ENCODE peak calls at places on chromosomes 3 and 15, in nine cellular contexts. I is progenitor cell of endocrine pancreas; S is body of pancreas; U is stimulated activated naive CD4-positive, alpha-beta T cell; L is DMS79; Z is amniotic stem cell; E is NCI-H460; R is endothelial cell of umbilical vein; F is substantia nigra. A is an unnamed sample.

GRCh38 chr3:23668430-23668904 is 137.3 kb upstream of the UBE2E1 start:
- DNase-seq in I (no peak), S (no peak), U (no peak), L (no peak), Z (peak; percentile 21), E (peak; percentile 23), R (peak; percentile 73), F (no peak), A (peak; percentile 81)

GRCh38 chr15:51775967-51776816 is 24.8 kb downstream of the TMOD2 start:
- DNase-seq in I (peak; percentile 36), S (peak; percentile 62), U (peak; percentile 18), L (no peak), Z (no peak), E (peak; percentile 58), R (peak; percentile 65), F (peak; percentile 41), A (no peak)

GRCh38 chr3:112405845-112406244 is 72.9 kb downstream of the CD200 start:
- DNase-seq in I (no peak), S (no peak), U (no peak), L (no peak), Z (no peak), E (no peak), R (no peak), F (no peak), A (no peak)

GRCh38 chr15:74240002-74240568 is 4.0 kb downstream of the CCDC33 start:
- DNase-seq in I (no peak), S (peak; percentile 95), U (no peak), L (peak; percentile 90), Z (peak; percentile 53), E (peak; percentile 29), R (peak; percentile 92), F (peak; percentile 81), A (peak; percentile 93)

GRCh38 chr3:159824341-159824740 is 164.3 kb upstream of the IL12A start:
- DNase-seq in I (no peak), S (peak; percentile 13), U (no peak), L (no peak), Z (peak; percentile 74), E (peak; percentile 22), R (peak; percentile 77), F (no peak), A (peak; percentile 82)

GRCh38 chr3:149085828-149086231 is 503 bp downstream of the HLTF start:
- DNase-seq in I (no peak), S (no peak), U (no peak), L (no peak), Z (no peak), E (no peak), R (peak; percentile 74), F (peak; percentile 59), A (no peak)

GRCh38 chr3:115680802-115681345 is 57.6 kb downstream of the GAP43 start:
- DNase-seq in I (no peak), S (peak; percentile 9), U (no peak), L (no peak), Z (no peak), E (no peak), R (no peak), F (no peak), A (no peak)

GRCh38 chr3:17979248-17979647 is 236.8 kb upstream of the TBC1D5 start:
- DNase-seq in I (no peak), S (no peak), U (no peak), L (no peak), Z (no peak), E (no peak), R (no peak), F (no peak), A (no peak)

GRCh38 chr3:82978368-82978767 is 1216.9 kb upstream of the GBE1 start:
- DNase-seq in I (no peak), S (no peak), U (no peak), L (no peak), Z (no peak), E (no peak), R (no peak), F (no peak), A (no peak)

GRCh38 chr3:40073310-40074007 is 236.0 kb upstream of the EIF1B start:
- DNase-seq in I (no peak), S (no peak), U (no peak), L (no peak), Z (no peak), E (no peak), R (peak; percentile 12), F (no peak), A (no peak)

GRCh38 chr3:60202052-60202753 is 1049.0 kb downstream of the FHIT start:
- DNase-seq in I (no peak), S (no peak), U (no peak), L (no peak), Z (no peak), E (no peak), R (no peak), F (no peak), A (no peak)

GRCh38 chr3:167740961-167741587 is 5.6 kb downstream of the SERPINI1 start:
- DNase-seq in I (no peak), S (peak; percentile 60), U (no peak), L (no peak), Z (no peak), E (no peak), R (peak; percentile 47), F (peak; percentile 46), A (no peak)

GRCh38 chr15:66827039-66827697 is 125.1 kb downstream of the SMAD6 start:
- DNase-seq in I (no peak), S (no peak), U (no peak), L (no peak), Z (no peak), E (no peak), R (no peak), F (no peak), A (no peak)

GRCh38 chr3:40043444-40043755 is 234.0 kb downstream of the MYRIP start:
- DNase-seq in I (no peak), S (peak; percentile 53), U (no peak), L (no peak), Z (peak; percentile 33), E (no peak), R (peak; percentile 85), F (peak; percentile 12), A (no peak)

GRCh38 chr15:88994286-88994685 is 81.1 kb upstream of the MFGE8 start:
- DNase-seq in I (no peak), S (no peak), U (no peak), L (no peak), Z (no peak), E (no peak), R (no peak), F (no peak), A (no peak)

GRCh38 chr3:73215286-73215685 is 153.8 kb downstream of the EBLN2 start:
- DNase-seq in I (no peak), S (no peak), U (no peak), L (no peak), Z (no peak), E (no peak), R (no peak), F (no peak), A (no peak)

GRCh38 chr3:57787867-57788623 is 31.9 kb downstream of the SLMAP start:
- DNase-seq in I (no peak), S (no peak), U (no peak), L (no peak), Z (no peak), E (no peak), R (peak; percentile 29), F (no peak), A (no peak)

GRCh38 chr3:61181874-61182273 is 69.4 kb downstream of the FHIT start:
- DNase-seq in I (no peak), S (no peak), U (no peak), L (no peak), Z (no peak), E (peak; percentile 11), R (peak; percentile 35), F (no peak), A (no peak)

GRCh38 chr3:74883690-74884089 is 269.2 kb upstream of the CNTN3 start:
- DNase-seq in I (no peak), S (peak; percentile 19), U (no peak), L (no peak), Z (no peak), E (no peak), R (no peak), F (no peak), A (no peak)

GRCh38 chr3:149886957-149887356 is 73.9 kb downstream of the RNF13 start:
- DNase-seq in I (no peak), S (no peak), U (no peak), L (no peak), Z (no peak), E (no peak), R (no peak), F (no peak), A (no peak)

GRCh38 chr15:66403323-66403722 is 16.6 kb downstream of the MAP2K1 start:
- DNase-seq in I (no peak), S (no peak), U (no peak), L (no peak), Z (no peak), E (no peak), R (no peak), F (no peak), A (no peak)

GRCh38 chr3:56001991-56002390 is 466.3 kb downstream of the ERC2 start:
- DNase-seq in I (no peak), S (no peak), U (no peak), L (no peak), Z (no peak), E (no peak), R (no peak), F (no peak), A (no peak)

GRCh38 chr3:149371001-149371722 is 6.3 kb downstream of the TM4SF1 start:
- DNase-seq in I (no peak), S (no peak), U (no peak), L (no peak), Z (no peak), E (no peak), R (peak; percentile 97), F (no peak), A (no peak)

GRCh38 chr3:194174980-194175379 is 39.0 kb downstream of the HES1 start:
- DNase-seq in I (no peak), S (no peak), U (no peak), L (no peak), Z (no peak), E (no peak), R (no peak), F (no peak), A (no peak)

GRCh38 chr15:45129651-45130129 is at the start of the genes DUOX1 and DUOXA1:
- DNase-seq in I (no peak), S (no peak), U (no peak), L (no peak), Z (no peak), E (no peak), R (no peak), F (no peak), A (no peak)

GRCh38 chr3:139538733-139539132 is 809 bp downstream of the RBP1 start:
- DNase-seq in I (no peak), S (peak; percentile 76), U (no peak), L (no peak), Z (no peak), E (no peak), R (no peak), F (peak; percentile 62), A (no peak)

GRCh38 chr3:138180375-138181029 is 5.8 kb upstream of the DBR1 start:
- DNase-seq in I (no peak), S (peak; percentile 35), U (peak; percentile 7), L (peak; percentile 33), Z (no peak), E (peak; percentile 35), R (peak; percentile 50), F (peak; percentile 11), A (no peak)

GRCh38 chr3:39228496-39228895 is 36.1 kb upstream of the XIRP1 start:
- DNase-seq in I (no peak), S (no peak), U (no peak), L (no peak), Z (no peak), E (no peak), R (no peak), F (no peak), A (no peak)

GRCh38 chr3:127677541-127678314 is 5.0 kb downstream of the ABTB1 start:
- DNase-seq in I (no peak), S (peak; percentile 1), U (no peak), L (no peak), Z (no peak), E (no peak), R (no peak), F (no peak), A (no peak)

GRCh38 chr3:154089416-154090115 is 31.6 kb upstream of the ARHGEF26 start:
- DNase-seq in I (no peak), S (peak; percentile 14), U (no peak), L (peak; percentile 15), Z (no peak), E (no peak), R (no peak), F (no peak), A (no peak)

A was measured in HS-27A.